ENCODE peak calls at places on chromosomes 7 and 10, in eight cellular contexts. N is PC-3, O is ovary, H is cardiac muscle cell, M is Peyer's patch, D is thoracic aorta, V is kidney, W is endodermal cell. E is an unnamed sample.

GRCh38 chr10:117163061-117163953 is 25.2 kb upstream of the VAX1 start:
- DNase-seq in N (no peak), O (no peak), H (peak; percentile 51), M (no peak), D (no peak), V (peak; percentile 71), W (peak; percentile 94), E (no peak)

GRCh38 chr7:13115157-13115772 is 427.8 kb downstream of the ARL4A start:
- DNase-seq in N (no peak), O (no peak), H (peak; percentile 11), M (no peak), D (no peak), V (no peak), W (peak; percentile 55), E (no peak)

GRCh38 chr10:42928064-42928463 is 145.5 kb downstream of the BMS1 start:
- DNase-seq in N (no peak), O (no peak), H (no peak), M (no peak), D (no peak), V (no peak), W (no peak), E (no peak)

GRCh38 chr7:71835056-71835455 is 577.1 kb downstream of the CALN1 start:
- DNase-seq in N (no peak), O (no peak), H (no peak), M (no peak), D (no peak), V (no peak), W (no peak), E (no peak)

GRCh38 chr10:96588060-96588554 is 1.3 kb upstream of the TM9SF3 start:
- DNase-seq in N (no peak), O (no peak), H (no peak), M (no peak), D (no peak), V (no peak), W (no peak), E (no peak)

GRCh38 chr10:113049881-113050280 is 99.8 kb downstream of the TCF7L2 start:
- DNase-seq in N (no peak), O (no peak), H (no peak), M (no peak), D (no peak), V (no peak), W (no peak), E (no peak)

GRCh38 chr10:61606971-61607907 is 55.5 kb upstream of the CABCOCO1 start:
- DNase-seq in N (peak; percentile 84), O (no peak), H (peak; percentile 14), M (no peak), D (no peak), V (no peak), W (no peak), E (no peak)

GRCh38 chr10:17912764-17913163 is 39.0 kb upstream of the SLC39A12 start:
- DNase-seq in N (no peak), O (no peak), H (peak; percentile 49), M (no peak), D (no peak), V (no peak), W (no peak), E (no peak)

GRCh38 chr7:30681262-30682130 is 760 bp downstream of the CRHR2 start:
- DNase-seq in N (no peak), O (peak; percentile 23), H (peak; percentile 60), M (no peak), D (no peak), V (no peak), W (peak; percentile 80), E (no peak)

GRCh38 chr7:22723171-22723601 is 3.8 kb upstream of the IL6 start:
- DNase-seq in N (peak; percentile 24), O (no peak), H (peak; percentile 46), M (peak; percentile 71), D (peak; percentile 25), V (peak; percentile 86), W (no peak), E (peak; percentile 88)

GRCh38 chr7:14748461-14748860 is 154.1 kb downstream of the DGKB start:
- DNase-seq in N (peak; percentile 78), O (no peak), H (no peak), M (no peak), D (no peak), V (no peak), W (no peak), E (no peak)

GRCh38 chr10:89342219-89342966 is 14.6 kb downstream of the IFIT3 start:
- DNase-seq in N (no peak), O (peak; percentile 44), H (no peak), M (no peak), D (no peak), V (no peak), W (no peak), E (no peak)

GRCh38 chr7:39948375-39948774 is 1.7 kb upstream of the CDK13 start:
- DNase-seq in N (no peak), O (no peak), H (no peak), M (no peak), D (no peak), V (no peak), W (no peak), E (no peak)

GRCh38 chr10:83625831-83626360 is 513.4 kb upstream of the GHITM start:
- DNase-seq in N (no peak), O (no peak), H (no peak), M (no peak), D (no peak), V (no peak), W (peak; percentile 44), E (no peak)
- H3K27ac ChIP-seq in N (no peak overlapping the region), O (no peak overlapping the region), H (peak overlapping the region; percentile 16), M (no peak overlapping the region), D (no peak overlapping the region), V (no peak overlapping the region), W (no peak overlapping the region), E (no peak overlapping the region)

GRCh38 chr7:5705318-5705717 is 76.1 kb downstream of the RNF216 start:
- DNase-seq in N (no peak), O (no peak), H (no peak), M (no peak), D (no peak), V (no peak), W (no peak), E (no peak)

GRCh38 chr7:5701085-5701914 is 80.2 kb downstream of the RNF216 start:
- DNase-seq in N (no peak), O (no peak), H (no peak), M (no peak), D (no peak), V (no peak), W (no peak), E (no peak)

GRCh38 chr7:5702876-5703571 is 78.4 kb downstream of the RNF216 start:
- DNase-seq in N (peak; percentile 52), O (no peak), H (peak; percentile 53), M (no peak), D (no peak), V (no peak), W (no peak), E (no peak)

GRCh38 chr7:5703572-5704533 is 77.6 kb downstream of the RNF216 start:
- DNase-seq in N (no peak), O (no peak), H (no peak), M (no peak), D (no peak), V (no peak), W (no peak), E (no peak)

GRCh38 chr7:5704534-5704922 is 76.9 kb downstream of the RNF216 start:
- DNase-seq in N (peak; percentile 87), O (peak; percentile 76), H (peak; percentile 80), M (peak; percentile 91), D (no peak), V (no peak), W (peak; percentile 92), E (no peak)
- TF ChIP-seq CTCF in N (peak; percentile 94), O (peak; percentile 93), H (peak; percentile 91), M (peak; percentile 93), D (peak; percentile 94), V (peak; percentile 97), W (peak; percentile 95), E (peak; percentile 85)

DNA sequence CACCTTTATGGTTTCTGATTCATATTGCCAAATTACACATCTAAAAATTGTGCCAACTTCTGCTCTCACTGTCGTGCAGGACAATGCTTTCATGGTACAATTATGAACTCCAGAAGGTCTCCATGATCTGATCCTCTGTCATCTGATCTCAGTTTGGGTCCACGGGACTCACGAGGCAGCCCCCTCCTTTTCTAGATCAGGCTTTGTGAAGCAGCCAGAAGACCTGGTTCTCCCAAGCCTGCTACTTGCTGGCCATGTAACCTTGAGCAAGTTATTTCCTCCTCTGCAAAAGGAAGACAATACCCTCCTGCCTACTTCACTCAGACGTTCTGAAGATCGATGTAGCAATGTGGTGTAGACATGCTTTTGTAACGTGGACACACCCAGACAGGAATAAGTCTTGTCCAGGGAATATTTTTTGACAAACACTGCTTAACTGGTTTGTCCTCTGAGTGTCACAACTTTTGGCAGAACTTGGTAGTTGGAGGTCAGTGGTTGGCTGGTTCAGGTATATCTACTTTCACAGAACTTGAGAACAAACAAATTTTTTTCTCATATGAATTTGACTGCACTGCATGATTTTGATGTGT is 19.6 kb downstream of the CALML3 start:
- DNase-seq in N (peak; percentile 53), O (no peak), H (no peak), M (peak; percentile 22), D (no peak), V (no peak), W (no peak), E (peak; percentile 19)
- H3K27ac ChIP-seq in N (peak overlapping the region; percentile 100), O (no peak overlapping the region), H (no peak overlapping the region), M (no peak overlapping the region), D (peak overlapping the region; percentile 91), V (no peak overlapping the region), W (no peak overlapping the region), E (no peak overlapping the region)

GRCh38 chr7:98878365-98879197 is at the start of gene TRRAP:
- DNase-seq in N (peak; percentile 63), O (peak; percentile 69), H (peak; percentile 90), M (peak; percentile 78), D (no peak), V (peak; percentile 91), W (peak; percentile 91), E (peak; percentile 77)

GRCh38 chr7:98877146-98877545 is 1.2 kb upstream of the TRRAP start:
- DNase-seq in N (no peak), O (no peak), H (no peak), M (no peak), D (no peak), V (no peak), W (no peak), E (peak; percentile 59)

GRCh38 chr7:98879989-98880337 is 1.6 kb downstream of the TRRAP start:
- DNase-seq in N (no peak), O (no peak), H (no peak), M (no peak), D (no peak), V (no peak), W (no peak), E (peak; percentile 33)

GRCh38 chr7:98879198-98879988 is 1.1 kb downstream of the TRRAP start:
- DNase-seq in N (peak; percentile 59), O (peak; percentile 22), H (peak; percentile 8), M (peak; percentile 82), D (no peak), V (peak; percentile 75), W (peak; percentile 75), E (peak; percentile 79)

DNA sequence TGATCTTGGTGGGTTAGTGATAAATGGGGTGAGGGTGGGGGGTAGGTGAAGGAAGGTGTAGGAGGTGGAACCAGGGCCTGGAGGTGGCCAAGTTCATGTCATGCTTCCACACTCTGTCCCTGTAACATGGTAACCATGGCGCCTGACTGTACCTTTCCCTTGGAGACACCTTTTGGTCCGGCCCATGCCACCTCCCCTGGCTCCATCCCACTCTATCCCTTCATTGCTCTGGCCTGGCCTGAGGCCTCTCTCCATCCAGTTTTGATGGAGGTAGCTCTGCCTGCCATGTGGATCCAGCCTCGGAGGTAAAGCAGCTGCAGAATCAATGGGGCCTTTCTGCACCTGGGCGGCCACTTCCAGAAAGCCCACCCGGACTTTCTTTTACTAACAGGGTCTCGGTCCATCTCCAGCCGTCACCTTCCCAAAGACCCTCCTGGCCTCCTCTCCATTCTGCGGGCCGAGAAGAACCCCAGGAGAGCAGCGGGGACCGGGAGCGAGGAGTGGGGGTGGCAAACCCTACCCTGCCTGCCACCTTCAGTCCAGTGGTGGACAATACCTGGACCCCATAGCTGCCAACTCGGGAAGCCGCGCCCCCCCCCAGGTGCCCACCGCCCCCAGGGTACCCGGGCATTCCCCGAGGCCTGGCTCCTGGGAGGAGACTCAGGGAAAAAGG is 504 bp upstream of the TRRAP start:
- DNase-seq in N (no peak), O (peak; percentile 16), H (no peak), M (no peak), D (no peak), V (no peak), W (peak; percentile 57), E (peak; percentile 78)
- TF ChIP-seq CTCF in N (no peak), O (no peak), H (peak; percentile 10), M (no peak), D (no peak), V (no peak), W (no peak), E (no peak)